ENCODE peak calls at places on chromosomes 2 and 18, in five cellular contexts. F is A549, P is upper lobe of left lung, D is K562, C is H1. Z is an unnamed sample.

GRCh38 chr18:7764406-7764805 is 197.3 kb downstream of the PTPRM start:
- DNase-seq in F (no peak), P (no peak), D (no peak), C (no peak), Z (no peak)

GRCh38 chr2:54494087-54494486 is 38.0 kb downstream of the SPTBN1 start:
- DNase-seq in F (no peak), P (no peak), D (no peak), C (no peak), Z (no peak)

GRCh38 chr2:105744091-105744908 is 412 bp upstream of the NCK2 start:
- DNase-seq in F (peak), P (peak), D (peak), C (no peak), Z (peak)

GRCh38 chr2:230124792-230125452 is 56.2 kb upstream of the SLC16A14 start:
- DNase-seq in F (no peak), P (no peak), D (no peak), C (no peak), Z (no peak)

GRCh38 chr2:45943231-45944044 is 292.0 kb downstream of the PRKCE start:
- DNase-seq in F (no peak), P (no peak), D (no peak), C (no peak), Z (no peak)

GRCh38 chr2:237708961-237709360 is 81.6 kb downstream of the LRRFIP1 start:
- DNase-seq in F (no peak), P (no peak), D (no peak), C (no peak), Z (no peak)

GRCh38 chr2:184875911-184876310 is 277.6 kb downstream of the ZNF804A start:
- DNase-seq in F (no peak), P (no peak), D (no peak), C (no peak), Z (no peak)

GRCh38 chr18:77102246-77103040 is 30.1 kb downstream of the MBP start:
- DNase-seq in F (no peak), P (no peak), D (no peak), C (no peak), Z (no peak)

GRCh38 chr2:8525582-8526402 is 156.1 kb upstream of the ID2 start:
- DNase-seq in F (no peak), P (peak), D (peak), C (peak), Z (no peak)

GRCh38 chr2:177015526-177015925 is 197.1 kb upstream of the HNRNPA3 start:
- DNase-seq in F (no peak), P (no peak), D (no peak), C (no peak), Z (no peak)

GRCh38 chr2:240991378-240992263 is 6.8 kb upstream of the SNED1 start:
- DNase-seq in F (peak), P (peak), D (no peak), C (no peak), Z (peak)

GRCh38 chr2:230661072-230661957 is 51.3 kb upstream of the CAB39 start:
- DNase-seq in F (no peak), P (no peak), D (no peak), C (no peak), Z (no peak)

GRCh38 chr2:44247924-44248323 is 27.4 kb upstream of the SLC3A1 start:
- DNase-seq in F (no peak), P (no peak), D (no peak), C (no peak), Z (no peak)
- TF ChIP-seq CTCF in F (peak), P (no peak), D (peak), C (peak), Z (no peak)

GRCh38 chr2:227759411-227760113 is 13.9 kb downstream of the SCYGR8 start:
- DNase-seq in F (no peak), P (no peak), D (no peak), C (no peak), Z (no peak)
- TF ChIP-seq EP300 in F (no peak), P (no peak), D (no peak), C (no peak), Z (no peak)

GRCh38 chr2:23596316-23596885 is 211.4 kb downstream of the KLHL29 start:
- DNase-seq in F (no peak), P (no peak), D (no peak), C (no peak), Z (no peak)
- H3K4me3 ChIP-seq in F (no peak), P (no peak), D (no peak), C (no peak), Z (no peak)

GRCh38 chr18:55435592-55435991 is 152.4 kb downstream of the TCF4 start:
- DNase-seq in F (no peak), P (no peak), D (no peak), C (no peak), Z (no peak)

GRCh38 chr18:55433140-55433539 is 154.9 kb downstream of the TCF4 start:
- DNase-seq in F (no peak), P (no peak), D (no peak), C (no peak), Z (no peak)

GRCh38 chr18:55430026-55430425 is 158.0 kb downstream of the TCF4 start:
- DNase-seq in F (no peak), P (no peak), D (no peak), C (no peak), Z (no peak)

GRCh38 chr18:55433688-55434087 is 154.3 kb downstream of the TCF4 start:
- DNase-seq in F (no peak), P (no peak), D (no peak), C (no peak), Z (no peak)

GRCh38 chr18:55432307-55433040 is 155.5 kb downstream of the TCF4 start:
- DNase-seq in F (no peak), P (no peak), D (no peak), C (no peak), Z (no peak)
- TF ChIP-seq CTCF in F (no peak), P (no peak), D (no peak), C (no peak), Z (no peak)

GRCh38 chr2:72895759-72896281 is 8.6 kb downstream of the SPR start:
- DNase-seq in F (no peak), P (peak), D (no peak), C (no peak), Z (no peak)
- TF ChIP-seq EP300 in F (no peak), P (no peak), D (no peak), C (no peak), Z (no peak)

GRCh38 chr18:2571200-2572143 is at the start of the genes METTL4 and NDC80:
- DNase-seq in F (peak), P (peak), D (peak), C (peak), Z (peak)

GRCh38 chr18:2572892-2573291 is 1.5 kb downstream of the NDC80 start:
- DNase-seq in F (no peak), P (no peak), D (no peak), C (no peak), Z (no peak)

GRCh38 chr18:2570772-2571199 is 519 bp downstream of the METTL4 start:
- DNase-seq in F (peak), P (no peak), D (peak), C (peak), Z (peak)

GRCh38 chr18:2573408-2573807 is 2.1 kb downstream of the NDC80 start:
- DNase-seq in F (no peak), P (no peak), D (no peak), C (no peak), Z (no peak)

DNA sequence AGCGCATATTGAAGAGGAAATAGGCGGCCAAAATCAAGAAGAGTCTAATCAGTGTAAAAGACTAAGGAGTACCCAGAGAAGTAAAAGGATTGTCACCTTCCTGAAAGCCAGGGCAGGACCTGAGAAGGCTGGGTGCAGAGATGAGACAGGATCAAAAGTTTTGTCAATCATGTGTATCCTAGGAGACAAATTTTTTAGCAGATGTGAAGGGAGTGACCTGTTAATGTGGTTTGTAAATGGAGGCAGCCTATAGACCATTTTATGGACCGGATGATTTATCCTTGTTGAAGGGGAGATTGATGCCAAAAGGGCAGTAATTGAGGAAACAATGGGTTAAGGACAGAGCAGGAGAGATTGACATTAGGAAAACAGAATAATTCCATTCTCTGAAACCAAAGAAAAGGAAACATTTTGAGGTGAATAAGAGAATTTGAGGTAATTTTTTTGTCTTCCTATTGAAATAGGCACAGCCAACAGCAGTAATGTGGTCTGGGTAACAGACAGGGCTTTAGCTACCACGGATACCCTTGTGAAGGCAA is 856 bp downstream of the NDC80 start:
- DNase-seq in F (no peak), P (no peak), D (no peak), C (no peak), Z (no peak)
- H3K4me3 ChIP-seq in F (peak), P (peak), D (peak), C (peak), Z (peak)